ENCODE peak calls at places on chromosomes 3 and 15, in ten cellular contexts. O is GM03348; N is upper lobe of right lung; H is HAP-1; T is PC-3; D is activated CD4-positive, alpha-beta T cell treated with anti-CD3 and anti-CD28 coated beads, Interleukin-2, amount 10 ng/mL, durations not matched to agents 7 days and 5 days; V is foreskin fibroblast; E is NCI-H1092 treated with DMSO at 0.1 percent for 48 hours; G is glutamatergic neuron; X is T-helper 1 cell. B is an unnamed sample.

GRCh38 chr15:77797270-77797669 is 164.6 kb upstream of the LINGO1 start:
- DNase-seq in V (no peak), N (no peak), E (peak), H (no peak), X (no peak), D (peak), T (no peak), G (no peak), O (no peak), B (no peak)

GRCh38 chr3:162586591-162586990 is 1090.0 kb downstream of the OTOL1 start:
- DNase-seq in X (no peak), E (no peak), H (no peak), V (peak), D (no peak), O (no peak), N (no peak), G (no peak), T (peak), B (no peak)

GRCh38 chr3:102192575-102192974 is 242.2 kb upstream of the ZPLD1 start:
- DNase-seq in O (no peak), D (no peak), E (no peak), N (no peak), X (no peak), V (no peak), T (peak), H (no peak), G (no peak), B (no peak)

GRCh38 chr3:142276780-142277179 is 51.4 kb upstream of the GK5 start:
- DNase-seq in O (peak), E (no peak), V (peak), H (no peak), N (no peak), T (no peak), D (no peak), G (no peak), X (no peak), B (no peak)

GRCh38 chr3:87298111-87298718 is 21.8 kb upstream of the POU1F1 start:
- DNase-seq in H (no peak), N (no peak), X (no peak), T (peak), G (no peak), D (peak), V (no peak), E (peak), O (peak), B (no peak)

GRCh38 chr3:59726279-59726678 is 676.5 kb upstream of the CFAP20DC start:
- DNase-seq in H (no peak), G (no peak), D (no peak), X (no peak), N (no peak), T (peak), O (no peak), V (no peak), E (no peak), B (no peak)

GRCh38 chr3:141368925-141369794 is 856 bp downstream of the ZBTB38 start:
- DNase-seq in T (peak), X (no peak), D (no peak), H (no peak), O (no peak), N (no peak), E (no peak), V (peak), G (no peak), B (no peak)

GRCh38 chr3:127044996-127045395 is 62.1 kb downstream of the PLXNA1 start:
- DNase-seq in V (no peak), D (no peak), T (peak), X (no peak), O (no peak), E (peak), H (peak), G (no peak), N (peak), B (no peak)

GRCh38 chr15:64767203-64767602 is 8.2 kb downstream of the RBPMS2 start:
- DNase-seq in N (no peak), E (no peak), V (no peak), H (no peak), G (no peak), D (no peak), O (no peak), T (no peak), X (no peak), B (no peak)

GRCh38 chr3:71902258-71903128 is 117.5 kb upstream of the PROK2 start:
- DNase-seq in G (no peak), V (no peak), D (no peak), T (no peak), H (no peak), X (no peak), O (no peak), E (no peak), N (no peak), B (no peak)